ENCODE peak calls at places on chromosomes 6 and 20, in eight cellular contexts. One of them, this sample, is unnamed.

GRCh38 chr6:105917038-105917695 is 169.0 kb upstream of the PRDM1 start:
- DNase-seq in Caco-2: no peak
- DNase-seq in myocyte: no peak
- DNase-seq in mammary epithelial cell: no peak
- DNase-seq in cardiac fibroblast: no peak
- DNase-seq in activated CD4-positive, alpha-beta T cell treated with anti-CD3 and anti-CD28 coated beads for 24 hours: no peak
- DNase-seq in HFFc6: no peak
- DNase-seq in tibial nerve: no peak
- DNase-seq in this sample: no peak

GRCh38 chr6:144244688-144245087 is 40.4 kb upstream of the UTRN start:
- DNase-seq in Caco-2: no peak
- DNase-seq in myocyte: no peak
- DNase-seq in mammary epithelial cell: no peak
- DNase-seq in cardiac fibroblast: no peak
- DNase-seq in activated CD4-positive, alpha-beta T cell treated with anti-CD3 and anti-CD28 coated beads for 24 hours: no peak
- DNase-seq in HFFc6: no peak
- DNase-seq in tibial nerve: no peak
- DNase-seq in this sample: no peak

GRCh38 chr20:36064661-36065426 is 89.7 kb upstream of the EPB41L1 start:
- DNase-seq in Caco-2: peak
- DNase-seq in myocyte: peak
- DNase-seq in mammary epithelial cell: peak
- DNase-seq in cardiac fibroblast: peak
- DNase-seq in activated CD4-positive, alpha-beta T cell treated with anti-CD3 and anti-CD28 coated beads for 24 hours: peak
- DNase-seq in HFFc6: peak
- DNase-seq in tibial nerve: peak
- DNase-seq in this sample: peak

GRCh38 chr6:149015224-149015876 is 268.5 kb downstream of the UST start:
- DNase-seq in Caco-2: no peak
- DNase-seq in myocyte: no peak
- DNase-seq in mammary epithelial cell: no peak
- DNase-seq in cardiac fibroblast: peak
- DNase-seq in activated CD4-positive, alpha-beta T cell treated with anti-CD3 and anti-CD28 coated beads for 24 hours: no peak
- DNase-seq in HFFc6: peak
- DNase-seq in tibial nerve: no peak
- DNase-seq in this sample: peak

GRCh38 chr20:23047738-23048214 is 1.7 kb downstream of the THBD start:
- DNase-seq in Caco-2: no peak
- DNase-seq in myocyte: no peak
- DNase-seq in mammary epithelial cell: no peak
- DNase-seq in cardiac fibroblast: peak
- DNase-seq in activated CD4-positive, alpha-beta T cell treated with anti-CD3 and anti-CD28 coated beads for 24 hours: no peak
- DNase-seq in HFFc6: no peak
- DNase-seq in tibial nerve: no peak
- DNase-seq in this sample: no peak

GRCh38 chr20:60138263-60139127 is 180.3 kb downstream of the CDH26 start:
- DNase-seq in Caco-2: no peak
- DNase-seq in myocyte: no peak
- DNase-seq in mammary epithelial cell: no peak
- DNase-seq in cardiac fibroblast: no peak
- DNase-seq in activated CD4-positive, alpha-beta T cell treated with anti-CD3 and anti-CD28 coated beads for 24 hours: peak
- DNase-seq in HFFc6: no peak
- DNase-seq in tibial nerve: no peak
- DNase-seq in this sample: no peak

GRCh38 chr6:3977875-3978711 is 100.8 kb downstream of the FAM217A start:
- DNase-seq in Caco-2: peak
- DNase-seq in myocyte: peak
- DNase-seq in mammary epithelial cell: peak
- DNase-seq in cardiac fibroblast: peak
- DNase-seq in activated CD4-positive, alpha-beta T cell treated with anti-CD3 and anti-CD28 coated beads for 24 hours: no peak
- DNase-seq in HFFc6: peak
- DNase-seq in tibial nerve: peak
- DNase-seq in this sample: peak

GRCh38 chr6:17710331-17710730 is 3.6 kb upstream of the NUP153 start:
- DNase-seq in Caco-2: no peak
- DNase-seq in myocyte: no peak
- DNase-seq in mammary epithelial cell: peak
- DNase-seq in cardiac fibroblast: peak
- DNase-seq in activated CD4-positive, alpha-beta T cell treated with anti-CD3 and anti-CD28 coated beads for 24 hours: no peak
- DNase-seq in HFFc6: peak
- DNase-seq in tibial nerve: no peak
- DNase-seq in this sample: peak

GRCh38 chr6:165877192-165877591 is 214.2 kb upstream of the PDE10A start:
- DNase-seq in Caco-2: no peak
- DNase-seq in myocyte: no peak
- DNase-seq in mammary epithelial cell: no peak
- DNase-seq in cardiac fibroblast: no peak
- DNase-seq in activated CD4-positive, alpha-beta T cell treated with anti-CD3 and anti-CD28 coated beads for 24 hours: no peak
- DNase-seq in HFFc6: no peak
- DNase-seq in tibial nerve: no peak
- DNase-seq in this sample: no peak

GRCh38 chr6:33959661-33960344 is 156.0 kb upstream of the MLN start:
- DNase-seq in Caco-2: no peak
- DNase-seq in myocyte: no peak
- DNase-seq in mammary epithelial cell: peak
- DNase-seq in cardiac fibroblast: no peak
- DNase-seq in activated CD4-positive, alpha-beta T cell treated with anti-CD3 and anti-CD28 coated beads for 24 hours: no peak
- DNase-seq in HFFc6: no peak
- DNase-seq in tibial nerve: no peak
- DNase-seq in this sample: no peak

GRCh38 chr6:157859775-157860504 is 36.9 kb downstream of the SNX9 start:
- DNase-seq in Caco-2: no peak
- DNase-seq in myocyte: no peak
- DNase-seq in mammary epithelial cell: no peak
- DNase-seq in cardiac fibroblast: no peak
- DNase-seq in activated CD4-positive, alpha-beta T cell treated with anti-CD3 and anti-CD28 coated beads for 24 hours: no peak
- DNase-seq in HFFc6: no peak
- DNase-seq in tibial nerve: no peak
- DNase-seq in this sample: no peak

GRCh38 chr6:138160329-138161117 is 1.2 kb upstream of the ARFGEF3 start:
- DNase-seq in Caco-2: no peak
- DNase-seq in myocyte: no peak
- DNase-seq in mammary epithelial cell: no peak
- DNase-seq in cardiac fibroblast: no peak
- DNase-seq in activated CD4-positive, alpha-beta T cell treated with anti-CD3 and anti-CD28 coated beads for 24 hours: no peak
- DNase-seq in HFFc6: no peak
- DNase-seq in tibial nerve: no peak
- DNase-seq in this sample: no peak

GRCh38 chr6:118660218-118660569 is 8.8 kb upstream of the CEP85L start:
- DNase-seq in Caco-2: no peak
- DNase-seq in myocyte: peak
- DNase-seq in mammary epithelial cell: no peak
- DNase-seq in cardiac fibroblast: peak
- DNase-seq in activated CD4-positive, alpha-beta T cell treated with anti-CD3 and anti-CD28 coated beads for 24 hours: peak
- DNase-seq in HFFc6: no peak
- DNase-seq in tibial nerve: no peak
- DNase-seq in this sample: peak

This sample was measured in AG08395.